ENCODE peak calls at places on chromosomes 6 and 20, in five cellular contexts. J is AG09309, I is HCT116, K is fibroblast of pulmonary artery, Y is activated B cell treated with CpG ODN at 0.5 μM for 24 hours. Z is an unnamed sample.

GRCh38 chr20:20317195-20318113 is 50.5 kb upstream of the INSM1 start:
- DNase-seq in J (no peak), I (no peak), K (no peak), Y (no peak), Z (no peak)

GRCh38 chr6:155224031-155224451 is 39.8 kb upstream of the CLDN20 start:
- DNase-seq in J (peak), I (peak), K (peak), Y (no peak), Z (peak)

GRCh38 chr20:6746901-6747609 is 20.4 kb upstream of the BMP2 start:
- DNase-seq in J (no peak), I (no peak), K (no peak), Y (no peak), Z (peak)

GRCh38 chr6:2857580-2858337 is 16.1 kb upstream of the SERPINB1 start:
- DNase-seq in J (no peak), I (peak), K (peak), Y (peak), Z (peak)

GRCh38 chr20:2305946-2306345 is 10.1 kb downstream of the TGM3 start:
- DNase-seq in J (no peak), I (no peak), K (no peak), Y (no peak), Z (no peak)

GRCh38 chr6:6916598-6916997 is 191.2 kb upstream of the RREB1 start:
- DNase-seq in J (no peak), I (no peak), K (no peak), Y (no peak), Z (peak)

GRCh38 chr6:144285548-144285797 is 338 bp downstream of the UTRN start:
- DNase-seq in J (no peak), I (no peak), K (no peak), Y (no peak), Z (no peak)

GRCh38 chr6:3195695-3196497 is 31.6 kb downstream of the TUBB2B start:
- DNase-seq in J (no peak), I (peak), K (no peak), Y (no peak), Z (no peak)

GRCh38 chr6:12962995-12963394 is 246.4 kb downstream of the PHACTR1 start:
- DNase-seq in J (no peak), I (no peak), K (peak), Y (no peak), Z (no peak)

GRCh38 chr6:105184921-105185320 is 5.1 kb upstream of the POPDC3 start:
- DNase-seq in J (no peak), I (no peak), K (peak), Y (no peak), Z (peak)

GRCh38 chr20:49579195-49579594 is 11.3 kb upstream of the PTGIS start:
- DNase-seq in J (no peak), I (no peak), K (no peak), Y (no peak), Z (no peak)

GRCh38 chr6:40585661-40586269 is 1.4 kb downstream of the LRFN2 start:
- DNase-seq in J (no peak), I (no peak), K (no peak), Y (no peak), Z (no peak)

GRCh38 chr6:55040102-55040848 is 134.0 kb upstream of the HCRTR2 start:
- DNase-seq in J (peak), I (no peak), K (peak), Y (no peak), Z (peak)

GRCh38 chr20:17643531-17644188 is 38.4 kb downstream of the RRBP1 start:
- DNase-seq in J (no peak), I (no peak), K (no peak), Y (no peak), Z (no peak)

GRCh38 chr6:11398451-11399326 is 138.9 kb upstream of the TMEM170B start:
- DNase-seq in J (no peak), I (no peak), K (peak), Y (no peak), Z (no peak)

GRCh38 chr20:63378626-63379025 is 17.5 kb upstream of the CHRNA4 start:
- DNase-seq in J (no peak), I (no peak), K (no peak), Y (no peak), Z (no peak)

GRCh38 chr6:2215342-2215741 is 30.1 kb downstream of the GMDS start:
- DNase-seq in J (no peak), I (no peak), K (no peak), Y (no peak), Z (no peak)

GRCh38 chr6:47698342-47698787 is at the start of gene ADGRF4:
- DNase-seq in J (peak), I (no peak), K (peak), Y (no peak), Z (peak)

GRCh38 chr6:158026901-158027589 is 45.4 kb downstream of the SYNJ2 start:
- DNase-seq in J (no peak), I (no peak), K (no peak), Y (peak), Z (no peak)
- TF ChIP-seq CTCF in J (no peak), I (no peak), K (no peak), Y (no peak), Z (no peak)

GRCh38 chr6:162245831-162246230 is 481.7 kb downstream of the PRKN start:
- DNase-seq in J (no peak), I (no peak), K (no peak), Y (no peak), Z (no peak)

GRCh38 chr6:162249907-162250642 is 477.5 kb downstream of the PRKN start:
- DNase-seq in J (no peak), I (no peak), K (no peak), Y (no peak), Z (no peak)

DNA sequence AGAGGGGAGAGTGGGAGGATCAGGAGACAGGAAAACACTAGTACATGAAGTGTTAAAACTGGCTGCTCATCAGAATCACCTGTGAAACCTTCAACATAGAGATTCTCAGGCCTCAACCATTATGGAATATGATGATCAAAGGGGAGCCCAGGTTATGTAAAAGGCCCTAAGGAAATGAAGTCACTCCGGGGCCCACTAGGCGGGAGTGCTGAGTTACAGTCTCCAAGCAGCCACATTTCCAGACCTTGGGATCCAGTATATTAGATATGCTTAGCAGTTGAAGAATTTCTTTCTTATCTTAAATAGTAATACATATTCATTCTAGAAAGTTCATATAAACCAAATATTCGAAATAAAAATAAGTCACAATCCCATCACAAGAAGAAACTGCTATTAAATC is 476.3 kb downstream of the PRKN start:
- DNase-seq in J (no peak), I (peak), K (no peak), Y (no peak), Z (peak)
- TF ChIP-seq CTCF in J (no peak), I (peak), K (no peak), Y (no peak), Z (peak)

GRCh38 chr6:139047677-139048076 is 19.1 kb downstream of the ABRACL start:
- DNase-seq in J (no peak), I (no peak), K (no peak), Y (no peak), Z (no peak)

GRCh38 chr6:139054001-139054400 is 25.5 kb downstream of the ABRACL start:
- DNase-seq in J (no peak), I (no peak), K (no peak), Y (no peak), Z (no peak)

GRCh38 chr6:139051396-139052070 is 23.0 kb downstream of the ABRACL start:
- DNase-seq in J (no peak), I (no peak), K (no peak), Y (no peak), Z (no peak)

DNA sequence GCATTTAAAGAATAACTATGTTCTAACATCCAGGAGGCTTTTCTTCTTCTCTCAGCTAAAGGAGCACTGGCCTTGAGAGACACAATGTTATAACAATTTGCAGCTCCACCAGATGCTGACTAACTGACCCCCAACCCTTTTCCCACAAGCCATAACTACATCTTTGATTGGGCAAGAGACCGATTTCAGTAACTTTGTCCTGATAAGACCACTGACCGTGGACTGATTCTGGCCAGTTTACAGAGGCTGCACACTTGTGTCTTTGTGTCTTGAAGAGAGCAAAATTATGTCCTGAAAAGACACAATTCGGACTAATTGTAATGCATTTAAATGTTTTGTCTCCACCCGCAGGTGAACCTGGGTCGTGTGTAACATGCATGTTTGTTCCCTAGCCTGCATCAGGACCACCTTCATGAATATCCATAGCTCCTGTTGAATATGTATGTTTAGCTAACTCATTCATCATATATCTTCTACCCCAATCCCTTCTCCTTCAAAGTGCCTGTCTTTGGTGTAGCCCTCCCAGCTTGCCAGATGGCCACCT is 22.3 kb downstream of the ABRACL start:
- DNase-seq in J (no peak), I (no peak), K (no peak), Y (no peak), Z (no peak)
- TF ChIP-seq CTCF in J (no peak), I (no peak), K (no peak), Y (no peak), Z (no peak)

GRCh38 chr20:9501473-9501872 is 12.9 kb upstream of the LAMP5 start:
- DNase-seq in J (no peak), I (no peak), K (no peak), Y (no peak), Z (no peak)
- TF ChIP-seq CTCF in J (no peak), I (no peak), K (no peak), Y (no peak), Z (no peak)

GRCh38 chr20:36728986-36729385 is 16.9 kb downstream of the NDRG3 start:
- DNase-seq in J (no peak), I (no peak), K (peak), Y (no peak), Z (peak)
- TF ChIP-seq CTCF in J (no peak), I (peak), K (no peak), Y (no peak), Z (peak)

GRCh38 chr6:133101790-133102189 is 139.4 kb upstream of the EYA4 start:
- DNase-seq in J (no peak), I (no peak), K (no peak), Y (no peak), Z (no peak)

GRCh38 chr6:133097208-133097607 is 143.9 kb upstream of the EYA4 start:
- DNase-seq in J (no peak), I (no peak), K (no peak), Y (no peak), Z (no peak)

GRCh38 chr6:133099573-133099972 is 141.6 kb upstream of the EYA4 start:
- DNase-seq in J (peak), I (peak), K (peak), Y (no peak), Z (peak)

GRCh38 chr6:133100870-133101269 is 140.3 kb upstream of the EYA4 start:
- DNase-seq in J (no peak), I (no peak), K (no peak), Y (no peak), Z (no peak)
- TF ChIP-seq CTCF in J (no peak), I (no peak), K (no peak), Y (no peak), Z (no peak)

DNA sequence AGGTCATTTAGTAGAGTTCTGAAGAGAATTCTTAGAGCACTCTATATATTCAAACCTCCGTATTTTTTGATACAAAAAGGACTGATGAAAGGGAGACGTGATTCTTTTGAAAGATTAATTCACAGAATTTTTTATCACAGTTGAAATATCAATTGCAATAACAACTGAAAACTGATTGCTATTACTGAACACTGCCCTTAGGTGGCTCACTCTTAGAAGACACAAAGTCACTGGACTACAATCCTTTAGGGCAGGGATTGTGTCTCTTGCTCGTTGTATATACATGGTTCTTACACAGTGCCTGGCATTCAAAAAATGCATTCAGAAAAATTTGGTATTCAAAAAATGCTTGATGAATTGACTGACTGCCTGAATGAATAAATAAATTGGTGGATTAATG is 17.1 kb upstream of the CALHM6 start:
- DNase-seq in J (no peak), I (peak), K (peak), Y (no peak), Z (peak)
- TF ChIP-seq CTCF in J (peak), I (peak), K (peak), Y (no peak), Z (peak)

GRCh38 chr6:168154263-168154917 is 75.4 kb upstream of the FRMD1 start:
- DNase-seq in J (no peak), I (no peak), K (no peak), Y (no peak), Z (no peak)

GRCh38 chr6:168157272-168158007 is 78.4 kb upstream of the FRMD1 start:
- DNase-seq in J (peak), I (no peak), K (peak), Y (no peak), Z (peak)

GRCh38 chr6:168155193-168155592 is 76.2 kb upstream of the FRMD1 start:
- DNase-seq in J (no peak), I (no peak), K (peak), Y (no peak), Z (peak)

GRCh38 chr6:168156742-168157265 is 77.8 kb upstream of the FRMD1 start:
- DNase-seq in J (no peak), I (no peak), K (no peak), Y (no peak), Z (no peak)

GRCh38 chr6:168155821-168156741 is 77.1 kb upstream of the FRMD1 start:
- DNase-seq in J (no peak), I (no peak), K (no peak), Y (no peak), Z (no peak)
- TF ChIP-seq CTCF in J (no peak), I (no peak), K (no peak), Y (no peak), Z (no peak)